ENCODE peak calls at places on chromosomes 6 and 20, in eight cellular contexts. K is A549, Q is body of pancreas, B is PC-3, F is PC-9, E is pancreas, Z is mesendoderm, D is endodermal cell. O is an unnamed sample. For H3K4me1, the result is how much of the 10 kb centered on the place peaks cover.

GRCh38 chr20:17700637-17701036 is 871 bp downstream of the BANF2 start:
- DNase-seq in K (no peak), Q (peak), B (no peak), F (no peak), E (peak), Z (no peak), D (no peak), O (no peak)

GRCh38 chr20:47276251-47276650 is 80.2 kb downstream of the ZMYND8 start:
- DNase-seq in K (no peak), Q (no peak), B (no peak), F (no peak), E (no peak), Z (no peak), D (no peak), O (no peak)

GRCh38 chr6:147949981-147950622 is 392.5 kb upstream of the SASH1 start:
- DNase-seq in K (no peak), Q (no peak), B (no peak), F (no peak), E (no peak), Z (no peak), D (no peak), O (no peak)

GRCh38 chr6:170095273-170095976 is 195.5 kb downstream of the DLL1 start:
- DNase-seq in K (no peak), Q (peak), B (no peak), F (no peak), E (peak), Z (no peak), D (peak), O (no peak)

GRCh38 chr20:39835040-39835842 is 853.8 kb downstream of the MAFB start:
- DNase-seq in K (no peak), Q (peak), B (no peak), F (no peak), E (no peak), Z (no peak), D (no peak), O (no peak)

GRCh38 chr6:156741287-156742073 is 35.7 kb upstream of the ARID1B start:
- DNase-seq in K (no peak), Q (no peak), B (no peak), F (no peak), E (no peak), Z (no peak), D (no peak), O (no peak)

GRCh38 chr20:53489528-53489927 is 104.1 kb downstream of the ZNF217 start:
- DNase-seq in K (no peak), Q (no peak), B (no peak), F (no peak), E (no peak), Z (no peak), D (no peak), O (no peak)

GRCh38 chr6:16752206-16752867 is 8.9 kb downstream of the ATXN1 start:
- DNase-seq in K (peak), Q (no peak), B (peak), F (peak), E (no peak), Z (no peak), D (no peak), O (no peak)

GRCh38 chr6:106087548-106088325 is 1.6 kb downstream of the PRDM1 start:
- DNase-seq in K (no peak), Q (no peak), B (peak), F (peak), E (no peak), Z (peak), D (peak), O (no peak)

GRCh38 chr6:151445482-151445881 is 6.4 kb downstream of the RMND1 start:
- DNase-seq in K (no peak), Q (no peak), B (no peak), F (no peak), E (no peak), Z (no peak), D (no peak), O (no peak)

GRCh38 chr6:130811932-130812331 is 15.3 kb upstream of the SMLR1 start:
- DNase-seq in K (no peak), Q (no peak), B (peak), F (no peak), E (no peak), Z (no peak), D (no peak), O (no peak)

GRCh38 chr6:80523029-80523428 is 416.6 kb downstream of the BCKDHB start:
- DNase-seq in K (no peak), Q (no peak), B (no peak), F (no peak), E (no peak), Z (no peak), D (no peak), O (no peak)

GRCh38 chr6:45835725-45836437 is 179.8 kb downstream of the CLIC5 start:
- DNase-seq in K (no peak), Q (no peak), B (no peak), F (no peak), E (no peak), Z (no peak), D (no peak), O (no peak)

GRCh38 chr6:165695736-165696515 is 32.9 kb upstream of the PDE10A start:
- DNase-seq in K (no peak), Q (no peak), B (no peak), F (no peak), E (no peak), Z (no peak), D (no peak), O (no peak)

GRCh38 chr6:112480551-112480950 is 133.4 kb downstream of the RFPL4B start:
- DNase-seq in K (no peak), Q (no peak), B (peak), F (no peak), E (no peak), Z (no peak), D (no peak), O (no peak)

GRCh38 chr20:62647521-62648317 is 5.4 kb downstream of the SLCO4A1 start:
- DNase-seq in K (no peak), Q (no peak), B (no peak), F (no peak), E (no peak), Z (peak), D (no peak), O (no peak)

GRCh38 chr6:9295641-9296040 is 860.3 kb upstream of the SLC35B3 start:
- DNase-seq in K (no peak), Q (no peak), B (no peak), F (no peak), E (no peak), Z (no peak), D (no peak), O (no peak)

GRCh38 chr20:63833776-63834544 is 2.9 kb upstream of the ZBTB46 start:
- DNase-seq in K (no peak), Q (no peak), B (no peak), F (no peak), E (peak), Z (no peak), D (no peak), O (no peak)

GRCh38 chr6:139468178-139468577 is 93.7 kb upstream of the CITED2 start:
- DNase-seq in K (no peak), Q (no peak), B (no peak), F (no peak), E (no peak), Z (no peak), D (no peak), O (no peak)

GRCh38 chr6:113856571-113857564 is at the start of gene MARCKS:
- DNase-seq in K (peak), Q (peak), B (peak), F (peak), E (peak), Z (peak), D (peak), O (no peak)

GRCh38 chr6:83976871-83977270 is 56.7 kb upstream of the MRAP2 start:
- DNase-seq in K (no peak), Q (no peak), B (peak), F (no peak), E (no peak), Z (peak), D (no peak), O (no peak)

GRCh38 chr20:3072530-3073250 is 1.3 kb downstream of the OXT start:
- DNase-seq in K (no peak), Q (no peak), B (no peak), F (no peak), E (no peak), Z (no peak), D (no peak), O (no peak)

GRCh38 chr6:29905286-29905685 is 37.0 kb upstream of the HLA-A start:
- DNase-seq in K (no peak), Q (no peak), B (no peak), F (no peak), E (no peak), Z (no peak), D (no peak), O (no peak)

GRCh38 chr6:128138694-128139093 is 237.8 kb upstream of the THEMIS start:
- DNase-seq in K (no peak), Q (no peak), B (no peak), F (no peak), E (no peak), Z (no peak), D (no peak), O (no peak)
- H3K4me1 ChIP-seq in K (under half), Q (under half), B (under half), F (under half), E (under half), Z (under half), D (under half), O (under half)

GRCh38 chr6:117909638-117910037 is 2.6 kb downstream of the SLC35F1 start:
- DNase-seq in K (no peak), Q (no peak), B (no peak), F (no peak), E (no peak), Z (no peak), D (no peak), O (no peak)

GRCh38 chr6:117907600-117908245 is 659 bp downstream of the SLC35F1 start:
- DNase-seq in K (no peak), Q (peak), B (no peak), F (no peak), E (peak), Z (peak), D (peak), O (no peak)

GRCh38 chr6:117906454-117906904 is 585 bp upstream of the SLC35F1 start:
- DNase-seq in K (no peak), Q (no peak), B (peak), F (no peak), E (no peak), Z (no peak), D (no peak), O (no peak)

GRCh38 chr6:117906905-117907599 is at the start of gene SLC35F1:
- DNase-seq in K (peak), Q (peak), B (no peak), F (no peak), E (peak), Z (peak), D (peak), O (no peak)

DNA sequence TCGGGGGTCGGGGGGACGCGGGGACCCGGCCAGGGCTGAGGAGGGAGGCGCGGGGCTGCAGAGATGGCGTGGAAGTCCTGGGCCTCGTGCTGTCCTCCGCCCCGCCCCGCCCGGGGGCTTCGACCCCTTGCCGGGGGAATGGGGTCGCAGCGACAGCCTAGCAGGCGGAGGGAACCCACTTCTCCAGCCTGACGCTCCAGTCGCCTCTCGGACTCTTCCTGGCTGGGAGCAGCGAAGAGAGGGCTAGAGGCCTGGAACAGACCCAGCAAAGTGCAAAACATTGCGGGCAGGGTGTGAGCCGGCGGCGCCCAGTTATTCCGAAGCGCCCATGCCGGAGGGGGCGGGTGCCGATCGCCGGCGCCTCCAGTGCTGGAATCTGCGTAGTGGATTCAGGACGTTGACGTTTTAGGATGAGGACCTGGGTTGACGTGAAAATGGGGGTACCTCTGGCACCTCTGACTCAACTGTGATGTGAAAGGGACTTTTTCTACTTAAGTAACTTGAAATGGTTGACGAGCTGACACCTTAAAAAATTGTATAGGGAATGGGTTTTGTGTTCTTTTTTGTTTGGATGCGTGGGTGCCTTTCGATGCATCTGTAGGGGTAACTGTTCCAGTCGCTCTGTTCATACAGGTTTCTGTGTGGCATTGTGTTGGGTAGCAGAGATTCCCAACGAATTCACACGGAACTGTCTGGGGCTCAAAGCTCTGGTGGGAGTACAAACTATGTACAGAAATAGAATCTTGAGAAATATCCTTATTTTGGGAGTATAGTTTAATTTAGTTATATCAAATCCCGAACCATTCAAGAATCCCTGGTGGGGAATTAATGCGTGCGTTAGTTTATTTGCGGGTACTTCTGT is 1.4 kb downstream of the SLC35F1 start:
- DNase-seq in K (no peak), Q (peak), B (no peak), F (no peak), E (peak), Z (peak), D (no peak), O (no peak)
- H3K4me3 ChIP-seq in K (peak), Q (peak), B (no peak), F (no peak), E (peak), Z (peak), D (peak), O (peak)

GRCh38 chr6:75199856-75200255 is 6.0 kb downstream of the COL12A1 start:
- DNase-seq in K (no peak), Q (no peak), B (no peak), F (no peak), E (no peak), Z (no peak), D (no peak), O (no peak)
- H3K27ac ChIP-seq in K (no peak), Q (no peak), B (no peak), F (no peak), E (no peak), Z (no peak), D (no peak), O (no peak)

DNA sequence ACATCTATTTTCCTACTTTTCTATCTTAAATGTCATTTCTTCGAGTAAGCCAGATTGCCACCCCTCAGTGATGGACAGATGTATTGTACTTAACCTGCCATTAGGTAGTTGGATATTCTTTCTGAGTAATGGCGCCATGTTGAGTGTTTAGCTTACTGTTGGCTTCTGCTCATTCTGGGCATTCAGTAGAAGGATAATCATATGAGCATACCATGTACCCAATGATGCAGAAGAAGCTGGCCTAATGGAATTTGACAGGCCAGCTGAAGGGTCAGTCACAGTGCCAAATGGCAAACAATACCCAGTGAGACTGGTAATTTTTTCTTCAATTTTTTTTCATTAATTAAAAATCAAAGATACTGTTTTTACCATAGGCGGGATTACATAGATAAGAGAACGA is 1010.8 kb upstream of the EYS start:
- DNase-seq in K (no peak), Q (no peak), B (no peak), F (no peak), E (no peak), Z (no peak), D (no peak), O (no peak)
- H3K4me1 ChIP-seq in K (under half), Q (under half), B (under half), F (under half), E (under half), Z (under half), D (under half), O (under half)

GRCh38 chr6:27239258-27239657 is 8.2 kb upstream of the PRSS16 start:
- DNase-seq in K (no peak), Q (no peak), B (no peak), F (no peak), E (no peak), Z (no peak), D (no peak), O (no peak)
- H3K4me3 ChIP-seq in K (no peak), Q (no peak), B (no peak), F (no peak), E (no peak), Z (no peak), D (peak), O (no peak)

GRCh38 chr6:31548423-31548873 is 1.0 kb downstream of the NFKBIL1 start:
- DNase-seq in K (no peak), Q (no peak), B (no peak), F (no peak), E (no peak), Z (no peak), D (peak), O (no peak)
- H3K27ac ChIP-seq in K (peak), Q (peak), B (peak), F (no peak), E (peak), Z (no peak), D (no peak), O (peak)

GRCh38 chr6:105036371-105036770 is 79.5 kb downstream of the LIN28B start:
- DNase-seq in K (no peak), Q (no peak), B (no peak), F (no peak), E (no peak), Z (no peak), D (no peak), O (no peak)
- H3K4me1 ChIP-seq in K (under half), Q (under half), B (under half), F (under half), E (under half), Z (under half), D (under half), O (under half)

GRCh38 chr6:5086294-5086890 is 1.3 kb downstream of the PPP1R3G start:
- DNase-seq in K (no peak), Q (no peak), B (no peak), F (no peak), E (no peak), Z (peak), D (peak), O (no peak)

GRCh38 chr6:5084192-5084786 is 852 bp upstream of the PPP1R3G start:
- DNase-seq in K (no peak), Q (no peak), B (no peak), F (peak), E (no peak), Z (no peak), D (no peak), O (no peak)

GRCh38 chr6:5087389-5087788 is 2.2 kb downstream of the PPP1R3G start:
- DNase-seq in K (no peak), Q (no peak), B (no peak), F (no peak), E (no peak), Z (peak), D (no peak), O (no peak)

GRCh38 chr6:5084787-5085637 is at the start of gene PPP1R3G:
- DNase-seq in K (no peak), Q (peak), B (peak), F (peak), E (no peak), Z (peak), D (peak), O (no peak)

GRCh38 chr6:5085638-5086293 is 625 bp downstream of the PPP1R3G start:
- DNase-seq in K (no peak), Q (no peak), B (peak), F (peak), E (no peak), Z (peak), D (peak), O (no peak)
- H3K4me3 ChIP-seq in K (peak), Q (peak), B (peak), F (peak), E (peak), Z (no peak), D (peak), O (no peak)

DNA sequence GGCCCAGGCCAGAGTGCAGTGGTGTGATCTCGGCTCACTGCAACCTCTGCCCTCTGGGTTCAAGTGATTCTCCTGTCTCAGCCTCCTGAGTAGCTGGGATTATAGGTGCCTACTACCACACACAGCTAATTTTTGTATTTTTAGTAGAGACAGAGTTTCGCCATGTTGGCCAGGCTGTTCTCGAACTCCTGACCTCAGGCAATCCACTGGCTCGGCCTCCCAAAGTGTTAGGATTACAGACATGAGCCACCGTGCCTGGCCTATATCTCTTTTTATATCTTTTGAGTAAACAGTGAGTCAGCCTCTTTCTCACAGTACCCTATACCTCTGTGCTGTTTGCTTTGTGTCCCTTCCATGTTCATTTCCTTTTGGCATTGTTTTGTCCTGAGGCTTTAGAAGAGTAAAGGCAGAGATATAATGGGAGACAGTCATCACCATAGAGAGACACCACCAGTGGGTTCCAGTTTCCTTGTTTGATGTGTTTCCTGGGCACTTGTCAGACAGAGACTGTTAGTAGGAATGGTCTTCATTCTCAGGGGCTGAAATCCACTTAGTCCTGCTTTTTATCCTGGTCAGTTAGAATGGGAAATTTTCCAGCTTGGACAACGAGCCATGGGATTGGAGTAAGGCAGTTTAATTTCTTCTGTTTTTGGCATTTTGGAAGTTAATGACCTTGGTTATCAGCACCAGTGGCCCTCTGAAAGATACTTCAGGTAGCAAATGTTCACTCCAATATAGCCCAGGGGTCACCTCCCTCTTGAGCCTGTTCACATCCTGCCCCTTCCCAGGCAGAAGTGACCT is 32.2 kb upstream of the ASXL1 start:
- DNase-seq in K (peak), Q (peak), B (peak), F (peak), E (peak), Z (peak), D (no peak), O (no peak)
- H3K27ac ChIP-seq in K (peak), Q (peak), B (peak), F (peak), E (peak), Z (no peak), D (no peak), O (no peak)

GRCh38 chr6:125819927-125820326 is 29.2 kb downstream of the NCOA7 start:
- DNase-seq in K (no peak), Q (no peak), B (no peak), F (no peak), E (no peak), Z (no peak), D (no peak), O (no peak)
- H3K4me1 ChIP-seq in K (under half), Q (half or more), B (under half), F (half or more), E (half or more), Z (under half), D (under half), O (under half)